ENCODE peak calls at places on chromosomes 5 and 9, in eight cellular contexts. W, B, N, Q, M, A, T and K are unnamed samples.

GRCh38 chr5:10222326-10222725 is 27.4 kb downstream of the ATPSCKMT start:
- DNase-seq in W (no peak), B (no peak), A (no peak), N (no peak), Q (no peak), M (no peak), T (no peak), K (no peak)

GRCh38 chr5:39461007-39461682 is 36.4 kb upstream of the DAB2 start:
- DNase-seq in Q (no peak), T (no peak), A (no peak), B (no peak), M (no peak), N (no peak), W (no peak), K (no peak)

GRCh38 chr9:114687034-114687433 is 5.0 kb upstream of the TEX48 start:
- DNase-seq in Q (no peak), T (no peak), N (no peak), W (no peak), M (no peak), A (no peak), B (no peak), K (no peak)

GRCh38 chr9:132341177-132341840 is 13.5 kb downstream of the SETX start:
- DNase-seq in T (no peak), N (no peak), M (no peak), B (no peak), W (no peak), Q (no peak), A (no peak), K (no peak)

GRCh38 chr5:56195016-56195415 is 38.1 kb downstream of the ANKRD55 start:
- DNase-seq in N (no peak), A (no peak), B (no peak), M (no peak), Q (no peak), T (no peak), W (no peak), K (no peak)

GRCh38 chr9:91395106-91395552 is 28.5 kb downstream of the NFIL3 start:
- DNase-seq in B (no peak), T (no peak), N (no peak), M (peak; percentile 18), W (no peak), A (no peak), Q (peak; percentile 36), K (no peak)

GRCh38 chr5:23072179-23072578 is 219.0 kb upstream of the CDH12 start:
- DNase-seq in A (no peak), N (no peak), W (no peak), T (no peak), M (no peak), Q (no peak), B (no peak), K (no peak)

GRCh38 chr9:96122255-96122654 is 179.7 kb downstream of the HSD17B3 start:
- DNase-seq in T (no peak), A (no peak), Q (no peak), M (no peak), N (no peak), W (no peak), B (no peak), K (no peak)

GRCh38 chr5:172299916-172300439 is 16.4 kb upstream of the UBTD2 start:
- DNase-seq in M (no peak), Q (no peak), A (no peak), B (no peak), T (no peak), W (no peak), N (no peak), K (peak; percentile 15)

GRCh38 chr9:34518110-34518616 is 4.6 kb downstream of the ENHO start:
- DNase-seq in M (no peak), N (no peak), T (no peak), A (no peak), W (no peak), B (no peak), Q (no peak), K (no peak)

GRCh38 chr5:38364825-38365224 is 106.5 kb downstream of the EGFLAM start:
- DNase-seq in M (no peak), B (no peak), A (no peak), W (no peak), Q (no peak), T (no peak), N (no peak), K (no peak)

GRCh38 chr9:2024888-2025781 is 10.0 kb downstream of the SMARCA2 start:
- DNase-seq in N (no peak), B (no peak), A (no peak), Q (no peak), W (no peak), T (no peak), M (peak; percentile 33), K (no peak)

GRCh38 chr9:94656190-94656589 is 16.9 kb upstream of the FBP1 start:
- DNase-seq in T (no peak), Q (no peak), M (no peak), B (no peak), A (no peak), N (no peak), W (no peak), K (no peak)

GRCh38 chr9:114092336-114092735 is 6.8 kb downstream of the KIF12 start:
- DNase-seq in A (no peak), W (no peak), N (no peak), Q (no peak), T (no peak), M (no peak), B (no peak), K (no peak)

GRCh38 chr5:32916648-32917047 is 205.5 kb downstream of the NPR3 start:
- DNase-seq in Q (peak; percentile 47), N (no peak), B (peak; percentile 11), A (no peak), M (peak; percentile 49), W (no peak), T (no peak), K (peak; percentile 9)